ENCODE peak calls at places on chromosomes 16 and 17, in four cellular contexts. One of them, this sample, is unnamed.

GRCh38 chr16:49330562-49331201 is 42.9 kb upstream of the C16orf78 start:
- DNase-seq in K562: no peak
- DNase-seq in IMR-90: no peak
- DNase-seq in HepG2: peak
- DNase-seq in this sample: no peak

GRCh38 chr17:69320210-69320907 is 6.6 kb downstream of the ABCA5 start:
- DNase-seq in K562: no peak
- DNase-seq in IMR-90: no peak
- DNase-seq in HepG2: no peak
- DNase-seq in this sample: no peak

GRCh38 chr17:80997471-80998387 is 6.1 kb downstream of the CHMP6 start:
- DNase-seq in K562: no peak
- DNase-seq in IMR-90: no peak
- DNase-seq in HepG2: no peak
- DNase-seq in this sample: no peak

GRCh38 chr17:15465045-15465701 is 2.2 kb downstream of the CDRT4 start:
- DNase-seq in K562: no peak
- DNase-seq in IMR-90: no peak
- DNase-seq in HepG2: no peak
- DNase-seq in this sample: no peak

GRCh38 chr16:13426279-13426678 is 493.7 kb upstream of the ERCC4 start:
- DNase-seq in K562: peak
- DNase-seq in IMR-90: no peak
- DNase-seq in HepG2: peak
- DNase-seq in this sample: no peak

GRCh38 chr17:3905017-3905486 is 11.2 kb downstream of the P2RX1 start:
- DNase-seq in K562: no peak
- DNase-seq in IMR-90: no peak
- DNase-seq in HepG2: no peak
- DNase-seq in this sample: no peak

GRCh38 chr16:30054959-30055553 is 10.5 kb upstream of the ALDOA start:
- DNase-seq in K562: peak
- DNase-seq in IMR-90: no peak
- DNase-seq in HepG2: peak
- DNase-seq in this sample: peak

GRCh38 chr16:30397776-30398659 is 2.8 kb downstream of the ZNF48 start:
- DNase-seq in K562: no peak
- DNase-seq in IMR-90: no peak
- DNase-seq in HepG2: no peak
- DNase-seq in this sample: no peak

GRCh38 chr16:2977440-2977839 is 2.8 kb downstream of the PKMYT1 start:
- DNase-seq in K562: no peak
- DNase-seq in IMR-90: no peak
- DNase-seq in HepG2: no peak
- DNase-seq in this sample: no peak

GRCh38 chr17:60148300-60148838 is 1.4 kb upstream of the CA4 start:
- DNase-seq in K562: no peak
- DNase-seq in IMR-90: no peak
- DNase-seq in HepG2: no peak
- DNase-seq in this sample: no peak

GRCh38 chr16:31083556-31083955 is 5.2 kb downstream of the PRSS53 start:
- DNase-seq in K562: no peak
- DNase-seq in IMR-90: no peak
- DNase-seq in HepG2: no peak
- DNase-seq in this sample: no peak

GRCh38 chr17:45784583-45785372 is 658 bp downstream of the CRHR1 start:
- DNase-seq in K562: peak
- DNase-seq in IMR-90: no peak
- DNase-seq in HepG2: peak
- DNase-seq in this sample: no peak

GRCh38 chr17:45783593-45784292 is 377 bp upstream of the CRHR1 start:
- DNase-seq in K562: peak
- DNase-seq in IMR-90: no peak
- DNase-seq in HepG2: no peak
- DNase-seq in this sample: peak

GRCh38 chr17:45784293-45784582 is at the start of gene CRHR1:
- DNase-seq in K562: no peak
- DNase-seq in IMR-90: no peak
- DNase-seq in HepG2: no peak
- DNase-seq in this sample: peak

GRCh38 chr17:45780921-45781320 is 3.2 kb upstream of the CRHR1 start:
- DNase-seq in K562: no peak
- DNase-seq in IMR-90: no peak
- DNase-seq in HepG2: no peak
- DNase-seq in this sample: no peak

GRCh38 chr17:45782889-45783592 is 1.1 kb upstream of the CRHR1 start:
- DNase-seq in K562: peak
- DNase-seq in IMR-90: no peak
- DNase-seq in HepG2: no peak
- DNase-seq in this sample: peak
- TF ChIP-seq MAZ in K562: no peak
- TF ChIP-seq MAZ in IMR-90: no peak
- TF ChIP-seq MAZ in HepG2: no peak
- TF ChIP-seq MAZ in this sample: no peak

GRCh38 chr17:49788443-49789277 is at the start of gene KAT7:
- DNase-seq in K562: peak
- DNase-seq in IMR-90: peak
- DNase-seq in HepG2: peak
- DNase-seq in this sample: peak
- TF ChIP-seq POLR2A in K562: peak
- TF ChIP-seq POLR2A in IMR-90: peak
- TF ChIP-seq POLR2A in HepG2: peak
- TF ChIP-seq POLR2A in this sample: peak

GRCh38 chr17:48491527-48492273 is 39.1 kb downstream of the HOXB1 start:
- DNase-seq in K562: no peak
- DNase-seq in IMR-90: peak
- DNase-seq in HepG2: no peak
- DNase-seq in this sample: no peak

GRCh38 chr17:48489781-48490180 is 41.0 kb downstream of the HOXB1 start:
- DNase-seq in K562: no peak
- DNase-seq in IMR-90: no peak
- DNase-seq in HepG2: no peak
- DNase-seq in this sample: no peak

GRCh38 chr17:48490391-48491026 is 40.3 kb downstream of the HOXB1 start:
- DNase-seq in K562: no peak
- DNase-seq in IMR-90: no peak
- DNase-seq in HepG2: no peak
- DNase-seq in this sample: no peak

GRCh38 chr17:48494335-48494734 is 36.5 kb downstream of the HOXB1 start:
- DNase-seq in K562: no peak
- DNase-seq in IMR-90: peak
- DNase-seq in HepG2: no peak
- DNase-seq in this sample: no peak

GRCh38 chr17:48492401-48493298 is 38.2 kb downstream of the HOXB1 start:
- DNase-seq in K562: peak
- DNase-seq in IMR-90: peak
- DNase-seq in HepG2: no peak
- DNase-seq in this sample: peak
- TF ChIP-seq MAZ in K562: peak
- TF ChIP-seq MAZ in IMR-90: peak
- TF ChIP-seq MAZ in HepG2: no peak
- TF ChIP-seq MAZ in this sample: peak

GRCh38 chr16:86565181-86565631 is 1.4 kb upstream of the FOXC2 start:
- DNase-seq in K562: no peak
- DNase-seq in IMR-90: no peak
- DNase-seq in HepG2: no peak
- DNase-seq in this sample: no peak

GRCh38 chr16:86567701-86568571 is 1.3 kb downstream of the FOXC2 start:
- DNase-seq in K562: no peak
- DNase-seq in IMR-90: peak
- DNase-seq in HepG2: no peak
- DNase-seq in this sample: no peak

GRCh38 chr16:86566966-86567700 is 504 bp downstream of the FOXC2 start:
- DNase-seq in K562: no peak
- DNase-seq in IMR-90: peak
- DNase-seq in HepG2: no peak
- DNase-seq in this sample: peak

GRCh38 chr16:86565644-86566511 is 751 bp upstream of the FOXC2 start:
- DNase-seq in K562: no peak
- DNase-seq in IMR-90: no peak
- DNase-seq in HepG2: no peak
- DNase-seq in this sample: no peak

DNA sequence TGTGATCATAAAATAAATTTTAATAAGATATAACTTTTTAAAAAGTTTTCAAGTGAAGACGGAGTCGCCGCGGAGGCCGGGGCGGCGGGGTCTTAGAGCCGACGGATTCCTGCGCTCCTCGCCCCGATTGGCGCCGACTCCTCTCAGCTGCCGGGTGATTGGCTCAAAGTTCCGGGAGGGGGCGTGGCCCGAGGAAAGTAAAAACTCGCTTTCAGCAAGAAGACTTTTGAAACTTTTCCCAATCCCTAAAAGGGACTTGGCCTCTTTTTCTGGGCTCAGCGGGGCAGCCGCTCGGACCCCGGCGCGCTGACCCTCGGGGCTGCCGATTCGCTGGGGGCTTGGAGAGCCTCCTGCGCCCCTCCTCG is at the start of gene FOXC2:
- DNase-seq in K562: peak
- DNase-seq in IMR-90: peak
- DNase-seq in HepG2: no peak
- DNase-seq in this sample: peak
- TF ChIP-seq POLR2A in K562: no peak
- TF ChIP-seq POLR2A in IMR-90: peak
- TF ChIP-seq POLR2A in HepG2: no peak
- TF ChIP-seq POLR2A in this sample: no peak

DNA sequence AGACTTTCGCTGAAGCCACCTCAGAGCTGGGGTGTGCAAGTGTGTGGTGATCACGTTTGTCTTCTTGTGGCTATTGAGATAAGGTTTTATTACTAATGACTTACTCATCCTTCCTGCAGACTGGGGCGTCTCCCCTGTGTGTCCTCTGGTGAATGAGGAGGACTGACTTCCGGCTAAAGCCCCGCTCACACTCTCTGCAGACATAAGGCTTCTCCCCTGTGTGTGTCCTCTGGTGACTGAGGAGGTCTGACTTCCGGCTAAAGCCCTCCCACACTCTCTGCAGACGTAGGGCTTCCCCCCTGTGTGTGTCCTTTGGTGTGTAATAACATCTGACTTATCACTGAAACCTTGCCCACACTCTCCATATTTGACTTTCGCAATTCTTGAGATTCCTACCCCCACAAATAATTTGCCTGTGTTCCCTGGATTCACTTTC is 19.4 kb downstream of the PRDM7 start:
- DNase-seq in K562: peak
- DNase-seq in IMR-90: peak
- DNase-seq in HepG2: peak
- DNase-seq in this sample: no peak
- TF ChIP-seq MAZ in K562: no peak
- TF ChIP-seq MAZ in IMR-90: peak
- TF ChIP-seq MAZ in HepG2: no peak
- TF ChIP-seq MAZ in this sample: no peak

DNA sequence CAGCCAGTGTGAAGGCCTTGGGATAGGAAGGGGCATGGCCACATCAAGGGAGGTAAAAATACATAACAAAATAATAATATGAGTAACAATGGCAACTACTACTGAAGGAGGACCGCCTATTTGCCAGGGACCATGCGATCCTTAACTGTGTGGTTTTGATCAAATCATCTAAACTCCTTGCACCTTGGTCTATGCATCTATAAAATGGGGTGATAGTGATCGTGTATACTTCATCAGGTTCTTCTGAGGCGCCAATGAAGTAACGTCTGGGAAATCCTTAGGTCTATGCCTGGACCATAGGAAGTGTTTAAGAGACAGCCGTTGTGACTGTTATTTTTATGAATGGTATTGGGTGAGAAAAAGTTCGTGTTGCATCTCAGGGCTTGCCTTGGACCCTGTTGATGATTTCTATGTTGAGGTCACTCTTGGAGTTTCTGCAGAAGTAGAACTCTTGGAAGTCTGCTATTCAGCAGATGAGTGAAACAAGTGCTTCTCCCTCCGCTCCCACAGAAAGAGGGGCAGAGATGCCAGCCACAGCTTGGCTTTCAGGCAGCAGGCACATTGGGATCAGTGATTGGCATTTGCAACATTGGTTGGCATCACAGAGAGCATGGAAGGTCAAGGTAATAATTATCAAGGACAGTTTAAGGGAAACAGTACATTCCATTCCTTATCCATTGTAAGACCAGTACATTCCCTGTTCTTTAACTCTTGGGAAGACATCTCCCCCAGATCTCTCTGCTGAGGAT is 63.1 kb downstream of the PRKCB start:
- DNase-seq in K562: no peak
- DNase-seq in IMR-90: no peak
- DNase-seq in HepG2: no peak
- DNase-seq in this sample: no peak
- TF ChIP-seq POLR2A in K562: peak
- TF ChIP-seq POLR2A in IMR-90: no peak
- TF ChIP-seq POLR2A in HepG2: no peak
- TF ChIP-seq POLR2A in this sample: no peak

GRCh38 chr17:259341-259976 is 78.0 kb upstream of the DOC2B start:
- DNase-seq in K562: no peak
- DNase-seq in IMR-90: no peak
- DNase-seq in HepG2: no peak
- DNase-seq in this sample: no peak
- TF ChIP-seq MAZ in K562: no peak
- TF ChIP-seq MAZ in IMR-90: no peak
- TF ChIP-seq MAZ in HepG2: no peak
- TF ChIP-seq MAZ in this sample: no peak